ENCODE peak calls at places on chromosomes 4 and X, in six cellular contexts. B is CD8-positive, alpha-beta T cell; P is endothelial cell of umbilical vein; I is upper lobe of right lung; L is left ventricle myocardium inferior; R is aorta. H is an unnamed sample. For H3K9me3, the result is how much of the 10 kb centered on the place peaks cover.

GRCh38 chr4:126955292-126956191 is 677.2 kb upstream of the INTU start:
- DNase-seq in L (no peak), P (no peak), B (no peak), R (no peak), I (no peak), H (no peak)

GRCh38 chrX:153968754-153969124 is 2.9 kb downstream of the HCFC1 start:
- DNase-seq in P (no peak), I (no peak), L (no peak), B (peak), R (no peak), H (peak)

GRCh38 chrX:69137371-69137881 is 27.8 kb downstream of the PJA1 start:
- DNase-seq in I (no peak), P (no peak), B (no peak), L (no peak), R (peak), H (no peak)

GRCh38 chr4:121217385-121217784 is 53.3 kb upstream of the TNIP3 start:
- DNase-seq in P (no peak), L (no peak), I (no peak), R (no peak), B (no peak), H (no peak)

GRCh38 chr4:145307120-145307519 is 126.7 kb upstream of the OTUD4 start:
- DNase-seq in I (no peak), B (no peak), R (no peak), L (no peak), P (peak), H (no peak)

GRCh38 chr4:64250488-64250887 is 158.8 kb downstream of the TECRL start:
- DNase-seq in R (no peak), P (no peak), I (no peak), B (no peak), L (no peak), H (no peak)

GRCh38 chr4:183404016-183404415 is 40.4 kb upstream of the CDKN2AIP start:
- DNase-seq in I (no peak), P (no peak), L (no peak), R (no peak), B (no peak), H (no peak)

GRCh38 chr4:87616268-87616667 is 7.9 kb downstream of the DSPP start:
- DNase-seq in I (no peak), B (no peak), P (no peak), L (no peak), R (no peak), H (no peak)

GRCh38 chrX:1323315-1323714 is 13.3 kb upstream of the IL3RA start:
- DNase-seq in B (peak), R (peak), L (peak), P (peak), I (no peak), H (no peak)

GRCh38 chr4:47122592-47123291 is 91.4 kb downstream of the GABRB1 start:
- DNase-seq in R (no peak), L (no peak), I (no peak), P (peak), B (peak), H (peak)

GRCh38 chr4:81845273-81845672 is 373.6 kb upstream of the RASGEF1B start:
- DNase-seq in B (no peak), L (no peak), I (no peak), P (no peak), R (no peak), H (no peak)

GRCh38 chrX:25020391-25021131 is 4.8 kb upstream of the ARX start:
- DNase-seq in P (no peak), L (no peak), I (no peak), R (no peak), B (peak), H (peak)

GRCh38 chr4:27787195-27787594 is 926.6 kb downstream of the STIM2 start:
- DNase-seq in L (no peak), B (no peak), I (no peak), R (no peak), P (no peak), H (no peak)

GRCh38 chr4:7201351-7202305 is 9.3 kb downstream of the SORCS2 start:
- DNase-seq in P (no peak), R (peak), L (no peak), I (peak), B (no peak), H (no peak)

GRCh38 chr4:146633471-146633800 is 5.3 kb upstream of the POU4F2 start:
- DNase-seq in I (no peak), P (no peak), B (no peak), L (no peak), R (no peak), H (no peak)

GRCh38 chr4:80361329-80361900 is 25.9 kb downstream of the CFAP299 start:
- DNase-seq in R (no peak), B (no peak), P (peak), L (no peak), I (no peak), H (no peak)

GRCh38 chr4:39029752-39030694 is 2.2 kb downstream of the TMEM156 start:
- DNase-seq in P (no peak), B (no peak), R (no peak), I (no peak), L (no peak), H (no peak)

GRCh38 chr4:110636677-110637407 is 14.0 kb upstream of the PITX2 start:
- DNase-seq in B (no peak), P (no peak), L (no peak), R (peak), I (no peak), H (no peak)

GRCh38 chrX:110836982-110837381 is 41.4 kb upstream of the CHRDL1 start:
- DNase-seq in L (no peak), P (no peak), R (no peak), B (no peak), I (no peak), H (no peak)

GRCh38 chr4:76341063-76341462 is 34.5 kb downstream of the STBD1 start:
- DNase-seq in I (no peak), R (no peak), P (no peak), L (no peak), B (no peak), H (no peak)

GRCh38 chr4:78691971-78692814 is 84.0 kb upstream of the BMP2K start:
- DNase-seq in I (no peak), P (no peak), B (no peak), R (no peak), L (no peak), H (peak)

GRCh38 chr4:154506253-154506652 is 14.7 kb upstream of the DCHS2 start:
- DNase-seq in B (no peak), L (no peak), I (no peak), P (peak), R (no peak), H (no peak)

DNA sequence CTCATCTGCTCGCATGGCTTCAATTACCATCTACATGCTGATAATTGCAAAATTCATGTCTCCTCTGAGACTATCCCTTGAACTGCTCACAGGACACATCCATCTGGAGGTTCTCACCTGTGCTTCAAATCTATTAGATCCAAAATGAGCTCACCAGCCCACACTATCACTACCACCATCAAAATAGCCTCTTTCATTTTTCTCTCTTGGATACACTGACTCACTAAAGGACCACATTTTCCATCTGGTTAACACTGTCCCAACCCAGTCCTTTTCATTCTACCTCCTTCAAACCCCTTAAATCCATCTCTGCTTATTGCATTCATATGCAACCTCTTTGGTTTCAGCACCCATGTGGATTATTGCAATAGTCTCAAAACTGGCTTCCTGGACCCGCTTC is 497.6 kb downstream of the MID1IP1 start:
- DNase-seq in I (no peak), B (no peak), P (no peak), L (no peak), R (no peak), H (no peak)
- H3K9me3 ChIP-seq in I (under half), B (under half), P (under half), L (under half), R (under half), H (under half)

GRCh38 chr4:16597829-16598228 is 300.6 kb downstream of the LDB2 start:
- DNase-seq in R (no peak), I (no peak), L (no peak), P (peak), B (no peak), H (no peak)
- H3K27ac ChIP-seq in R (no peak), I (no peak), L (peak), P (peak), B (no peak), H (no peak)

DNA sequence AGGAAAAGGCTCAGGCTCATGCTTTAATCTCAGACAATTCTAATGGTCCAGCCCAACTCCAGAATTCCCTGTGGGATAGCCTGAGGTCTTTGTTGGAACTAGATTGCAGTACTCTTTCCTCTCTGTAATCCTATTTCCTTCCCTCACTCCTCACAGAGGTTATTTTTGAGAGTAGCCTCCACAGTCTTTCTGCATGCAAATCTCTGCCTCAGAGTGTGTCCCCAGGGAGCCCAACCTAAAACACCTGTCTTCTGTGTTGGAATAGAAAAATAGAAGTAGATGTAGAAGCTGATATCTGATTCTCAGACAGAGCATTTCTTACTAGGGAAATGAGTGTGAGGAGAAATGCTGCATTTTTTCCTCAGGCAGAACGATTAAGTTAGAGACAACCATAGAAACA is 915.5 kb upstream of the EPHA5 start:
- DNase-seq in L (no peak), R (no peak), B (no peak), I (no peak), P (no peak), H (no peak)
- H3K9me3 ChIP-seq in L (under half), R (under half), B (under half), I (under half), P (under half), H (under half)

GRCh38 chr4:2761035-2761923 is 5.1 kb upstream of the TNIP2 start:
- DNase-seq in P (peak), L (no peak), I (peak), B (no peak), R (peak), H (no peak)
- H3K27ac ChIP-seq in P (no peak), L (no peak), I (no peak), B (no peak), R (no peak), H (no peak)

GRCh38 chr4:175087156-175087555 is 169.0 kb downstream of the ADAM29 start:
- DNase-seq in R (no peak), I (no peak), P (no peak), L (no peak), B (no peak), H (no peak)

GRCh38 chr4:175091649-175092048 is 173.5 kb downstream of the ADAM29 start:
- DNase-seq in L (no peak), P (no peak), I (no peak), B (no peak), R (no peak), H (no peak)

GRCh38 chr4:175090116-175090515 is 172.0 kb downstream of the ADAM29 start:
- DNase-seq in R (no peak), I (no peak), B (no peak), L (no peak), P (no peak), H (no peak)

GRCh38 chr4:175092114-175092513 is 174.0 kb downstream of the ADAM29 start:
- DNase-seq in I (peak), R (no peak), L (no peak), B (no peak), P (no peak), H (peak)
- H3K9me3 ChIP-seq in I (under half), R (under half), L (under half), B (under half), P (under half), H (under half)

GRCh38 chr4:115969756-115970155 is 856.3 kb upstream of the NDST4 start:
- DNase-seq in R (no peak), I (no peak), B (no peak), L (no peak), P (no peak), H (no peak)

GRCh38 chr4:115970859-115971258 is 857.4 kb upstream of the NDST4 start:
- DNase-seq in L (no peak), I (no peak), R (no peak), P (no peak), B (no peak), H (no peak)

GRCh38 chr4:115973768-115974167 is 860.3 kb upstream of the NDST4 start:
- DNase-seq in B (no peak), R (no peak), L (no peak), I (no peak), P (no peak), H (no peak)

GRCh38 chr4:115972967-115973366 is 859.5 kb upstream of the NDST4 start:
- DNase-seq in R (no peak), B (no peak), I (no peak), L (no peak), P (no peak), H (no peak)
- H3K27ac ChIP-seq in R (no peak), B (no peak), I (no peak), L (no peak), P (no peak), H (no peak)

GRCh38 chr4:242121-242848 is 63.0 kb downstream of the ZNF732 start:
- DNase-seq in R (peak), B (peak), L (peak), P (peak), I (peak), H (peak)

GRCh38 chr4:244471-244870 is 60.8 kb downstream of the ZNF732 start:
- DNase-seq in I (no peak), L (no peak), R (no peak), B (peak), P (peak), H (no peak)

DNA sequence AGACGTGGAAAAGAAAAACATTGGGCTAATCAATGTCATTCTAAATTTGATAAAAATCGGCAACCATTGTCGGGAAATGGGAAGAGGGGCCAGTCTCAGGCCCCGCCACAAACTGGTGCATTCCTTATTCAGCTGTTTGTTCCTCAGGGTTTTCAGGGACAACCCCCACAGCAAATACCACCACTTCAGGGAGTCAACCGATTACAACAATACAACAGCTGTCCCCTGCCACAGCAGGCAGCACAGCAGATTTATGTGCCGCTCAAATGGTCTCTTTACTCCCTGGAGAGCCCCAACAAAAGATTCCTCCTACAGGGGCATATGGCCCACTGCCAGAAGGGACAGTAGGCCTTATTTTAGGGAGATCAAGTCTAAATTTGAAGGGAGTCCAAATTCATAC is 61.9 kb downstream of the ZNF732 start:
- DNase-seq in P (no peak), B (no peak), I (no peak), L (no peak), R (no peak), H (no peak)
- H3K9me3 ChIP-seq in P (under half), B (under half), I (under half), L (under half), R (under half), H (under half)

H was measured in right cardiac atrium.